ENCODE peak calls at places on chromosomes 13 and 19, in eight cellular contexts. One of them, this sample, is unnamed.

GRCh38 chr19:35757231-35757748 is 461 bp upstream of the HSPB6 start:
- DNase-seq in tibial nerve: peak; percentile 84
- DNase-seq in transverse colon: peak; percentile 74
- DNase-seq in stomach: peak; percentile 49
- DNase-seq in suprapubic skin: peak; percentile 90
- DNase-seq in endothelial cell of umbilical vein: peak; percentile 62
- DNase-seq in breast epithelium: peak; percentile 72
- DNase-seq in adrenal gland: peak; percentile 88
- DNase-seq in this sample: no peak

GRCh38 chr19:28020631-28021315 is 1192.2 kb downstream of the UQCRFS1 start:
- DNase-seq in tibial nerve: no peak
- DNase-seq in transverse colon: no peak
- DNase-seq in stomach: no peak
- DNase-seq in suprapubic skin: no peak
- DNase-seq in endothelial cell of umbilical vein: no peak
- DNase-seq in breast epithelium: no peak
- DNase-seq in adrenal gland: no peak
- DNase-seq in this sample: peak; percentile 72

GRCh38 chr19:23481043-23481442 is 85.8 kb upstream of the ZNF91 start:
- DNase-seq in tibial nerve: no peak
- DNase-seq in transverse colon: no peak
- DNase-seq in stomach: no peak
- DNase-seq in suprapubic skin: no peak
- DNase-seq in endothelial cell of umbilical vein: no peak
- DNase-seq in breast epithelium: no peak
- DNase-seq in adrenal gland: no peak
- DNase-seq in this sample: no peak

GRCh38 chr19:52527954-52528326 is 472 bp downstream of the ZNF808 start:
- DNase-seq in tibial nerve: no peak
- DNase-seq in transverse colon: peak; percentile 10
- DNase-seq in stomach: no peak
- DNase-seq in suprapubic skin: peak; percentile 60
- DNase-seq in endothelial cell of umbilical vein: no peak
- DNase-seq in breast epithelium: no peak
- DNase-seq in adrenal gland: peak; percentile 19
- DNase-seq in this sample: no peak

GRCh38 chr19:14019100-14019499 is 8.8 kb upstream of the RLN3 start:
- DNase-seq in tibial nerve: no peak
- DNase-seq in transverse colon: no peak
- DNase-seq in stomach: no peak
- DNase-seq in suprapubic skin: no peak
- DNase-seq in endothelial cell of umbilical vein: no peak
- DNase-seq in breast epithelium: no peak
- DNase-seq in adrenal gland: no peak
- DNase-seq in this sample: no peak

GRCh38 chr13:105573134-105573533 is 962.3 kb downstream of the EFNB2 start:
- DNase-seq in tibial nerve: no peak
- DNase-seq in transverse colon: no peak
- DNase-seq in stomach: no peak
- DNase-seq in suprapubic skin: no peak
- DNase-seq in endothelial cell of umbilical vein: peak; percentile 41
- DNase-seq in breast epithelium: no peak
- DNase-seq in adrenal gland: no peak
- DNase-seq in this sample: no peak

GRCh38 chr13:98794498-98794897 is 42.0 kb upstream of the SLC15A1 start:
- DNase-seq in tibial nerve: no peak
- DNase-seq in transverse colon: no peak
- DNase-seq in stomach: no peak
- DNase-seq in suprapubic skin: no peak
- DNase-seq in endothelial cell of umbilical vein: no peak
- DNase-seq in breast epithelium: no peak
- DNase-seq in adrenal gland: no peak
- DNase-seq in this sample: no peak

GRCh38 chr13:51801631-51802099 is 2.3 kb downstream of the DHRS12 start:
- DNase-seq in tibial nerve: peak; percentile 57
- DNase-seq in transverse colon: peak; percentile 87
- DNase-seq in stomach: peak; percentile 92
- DNase-seq in suprapubic skin: peak; percentile 87
- DNase-seq in endothelial cell of umbilical vein: peak; percentile 54
- DNase-seq in breast epithelium: peak; percentile 78
- DNase-seq in adrenal gland: peak; percentile 80
- DNase-seq in this sample: no peak

GRCh38 chr19:35027851-35028599 is 2.2 kb upstream of the SCN1B start:
- DNase-seq in tibial nerve: no peak
- DNase-seq in transverse colon: no peak
- DNase-seq in stomach: no peak
- DNase-seq in suprapubic skin: no peak
- DNase-seq in endothelial cell of umbilical vein: no peak
- DNase-seq in breast epithelium: no peak
- DNase-seq in adrenal gland: no peak
- DNase-seq in this sample: no peak

GRCh38 chr19:34269968-34270621 is 15.7 kb downstream of the GARRE1 start:
- DNase-seq in tibial nerve: peak; percentile 27
- DNase-seq in transverse colon: peak; percentile 51
- DNase-seq in stomach: peak; percentile 40
- DNase-seq in suprapubic skin: peak; percentile 74
- DNase-seq in endothelial cell of umbilical vein: peak; percentile 99
- DNase-seq in breast epithelium: peak; percentile 63
- DNase-seq in adrenal gland: peak; percentile 42
- DNase-seq in this sample: no peak

DNA sequence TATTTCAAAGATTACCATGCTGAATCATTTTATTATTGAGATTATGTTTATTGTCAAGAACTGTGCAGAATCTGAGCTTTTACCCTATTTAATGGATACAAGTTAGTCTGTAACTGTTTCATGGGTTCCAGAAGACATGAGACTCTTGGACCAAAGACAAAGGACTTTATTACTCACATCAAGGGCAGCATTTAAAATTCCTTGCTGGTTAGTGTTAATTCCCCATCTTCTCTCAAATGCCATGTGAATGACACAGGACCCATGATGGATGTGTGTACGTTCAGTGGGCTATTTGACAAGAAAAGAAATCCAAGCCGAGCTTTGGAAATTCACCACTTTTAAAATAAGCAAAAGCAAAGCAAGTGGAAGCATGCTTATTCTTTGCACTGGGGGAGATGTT is 139.9 kb downstream of the PCDH20 start:
- DNase-seq in tibial nerve: no peak
- DNase-seq in transverse colon: no peak
- DNase-seq in stomach: no peak
- DNase-seq in suprapubic skin: no peak
- DNase-seq in endothelial cell of umbilical vein: no peak
- DNase-seq in breast epithelium: no peak
- DNase-seq in adrenal gland: no peak
- DNase-seq in this sample: no peak
- TF ChIP-seq POLR2A in tibial nerve: no peak
- TF ChIP-seq POLR2A in transverse colon: no peak
- TF ChIP-seq POLR2A in stomach: no peak
- TF ChIP-seq POLR2A in suprapubic skin: no peak
- TF ChIP-seq POLR2A in endothelial cell of umbilical vein: no peak
- TF ChIP-seq POLR2A in breast epithelium: no peak
- TF ChIP-seq POLR2A in adrenal gland: no peak
- TF ChIP-seq POLR2A in this sample: no peak

GRCh38 chr13:104181526-104182231 is 1115.5 kb upstream of the SLC10A2 start:
- DNase-seq in tibial nerve: no peak
- DNase-seq in transverse colon: no peak
- DNase-seq in stomach: no peak
- DNase-seq in suprapubic skin: no peak
- DNase-seq in endothelial cell of umbilical vein: no peak
- DNase-seq in breast epithelium: no peak
- DNase-seq in adrenal gland: no peak
- DNase-seq in this sample: no peak
- H3K4me3 ChIP-seq in tibial nerve: no peak overlapping the region
- H3K4me3 ChIP-seq in transverse colon: no peak overlapping the region
- H3K4me3 ChIP-seq in stomach: no peak overlapping the region
- H3K4me3 ChIP-seq in suprapubic skin: no peak overlapping the region
- H3K4me3 ChIP-seq in endothelial cell of umbilical vein: no peak overlapping the region
- H3K4me3 ChIP-seq in breast epithelium: no peak overlapping the region
- H3K4me3 ChIP-seq in adrenal gland: no peak overlapping the region
- H3K4me3 ChIP-seq in this sample: no peak overlapping the region

GRCh38 chr19:46232938-46233621 is 3.5 kb downstream of the IGFL1 start:
- DNase-seq in tibial nerve: no peak
- DNase-seq in transverse colon: no peak
- DNase-seq in stomach: no peak
- DNase-seq in suprapubic skin: no peak
- DNase-seq in endothelial cell of umbilical vein: no peak
- DNase-seq in breast epithelium: no peak
- DNase-seq in adrenal gland: no peak
- DNase-seq in this sample: no peak
- TF ChIP-seq POLR2A in tibial nerve: no peak
- TF ChIP-seq POLR2A in transverse colon: no peak
- TF ChIP-seq POLR2A in stomach: no peak
- TF ChIP-seq POLR2A in suprapubic skin: no peak
- TF ChIP-seq POLR2A in endothelial cell of umbilical vein: no peak
- TF ChIP-seq POLR2A in breast epithelium: no peak
- TF ChIP-seq POLR2A in adrenal gland: no peak
- TF ChIP-seq POLR2A in this sample: no peak

GRCh38 chr13:80962173-80962572 is 621.2 kb upstream of the SPRY2 start:
- DNase-seq in tibial nerve: no peak
- DNase-seq in transverse colon: no peak
- DNase-seq in stomach: no peak
- DNase-seq in suprapubic skin: no peak
- DNase-seq in endothelial cell of umbilical vein: peak; percentile 77
- DNase-seq in breast epithelium: no peak
- DNase-seq in adrenal gland: no peak
- DNase-seq in this sample: no peak
- H3K4me3 ChIP-seq in tibial nerve: no peak overlapping the region
- H3K4me3 ChIP-seq in transverse colon: no peak overlapping the region
- H3K4me3 ChIP-seq in stomach: no peak overlapping the region
- H3K4me3 ChIP-seq in suprapubic skin: no peak overlapping the region
- H3K4me3 ChIP-seq in endothelial cell of umbilical vein: no peak overlapping the region
- H3K4me3 ChIP-seq in breast epithelium: no peak overlapping the region
- H3K4me3 ChIP-seq in adrenal gland: no peak overlapping the region
- H3K4me3 ChIP-seq in this sample: no peak overlapping the region

GRCh38 chr19:10870501-10870954 is 825 bp upstream of the CARM1 start:
- DNase-seq in tibial nerve: no peak
- DNase-seq in transverse colon: no peak
- DNase-seq in stomach: no peak
- DNase-seq in suprapubic skin: no peak
- DNase-seq in endothelial cell of umbilical vein: no peak
- DNase-seq in breast epithelium: no peak
- DNase-seq in adrenal gland: no peak
- DNase-seq in this sample: peak; percentile 91
- TF ChIP-seq POLR2A in tibial nerve: no peak
- TF ChIP-seq POLR2A in transverse colon: peak; percentile 14
- TF ChIP-seq POLR2A in stomach: no peak
- TF ChIP-seq POLR2A in suprapubic skin: no peak
- TF ChIP-seq POLR2A in endothelial cell of umbilical vein: peak; percentile 37
- TF ChIP-seq POLR2A in breast epithelium: no peak
- TF ChIP-seq POLR2A in adrenal gland: no peak
- TF ChIP-seq POLR2A in this sample: no peak

GRCh38 chr19:39506944-39507714 is 7.8 kb upstream of the SELENOV start:
- DNase-seq in tibial nerve: no peak
- DNase-seq in transverse colon: no peak
- DNase-seq in stomach: no peak
- DNase-seq in suprapubic skin: no peak
- DNase-seq in endothelial cell of umbilical vein: peak; percentile 69
- DNase-seq in breast epithelium: no peak
- DNase-seq in adrenal gland: no peak
- DNase-seq in this sample: no peak
- H3K4me3 ChIP-seq in tibial nerve: peak overlapping the region; percentile 41
- H3K4me3 ChIP-seq in transverse colon: peak overlapping the region; percentile 56
- H3K4me3 ChIP-seq in stomach: peak overlapping the region; percentile 50
- H3K4me3 ChIP-seq in suprapubic skin: peak overlapping the region; percentile 48
- H3K4me3 ChIP-seq in endothelial cell of umbilical vein: peak overlapping the region; percentile 45
- H3K4me3 ChIP-seq in breast epithelium: peak overlapping the region; percentile 70
- H3K4me3 ChIP-seq in adrenal gland: no peak overlapping the region
- H3K4me3 ChIP-seq in this sample: peak overlapping the region; percentile 40

GRCh38 chr19:51371186-51371690 is 1.2 kb downstream of the NKG7 start:
- DNase-seq in tibial nerve: no peak
- DNase-seq in transverse colon: no peak
- DNase-seq in stomach: no peak
- DNase-seq in suprapubic skin: no peak
- DNase-seq in endothelial cell of umbilical vein: no peak
- DNase-seq in breast epithelium: no peak
- DNase-seq in adrenal gland: no peak
- DNase-seq in this sample: no peak
- TF ChIP-seq POLR2A in tibial nerve: no peak
- TF ChIP-seq POLR2A in transverse colon: no peak
- TF ChIP-seq POLR2A in stomach: no peak
- TF ChIP-seq POLR2A in suprapubic skin: no peak
- TF ChIP-seq POLR2A in endothelial cell of umbilical vein: no peak
- TF ChIP-seq POLR2A in breast epithelium: no peak
- TF ChIP-seq POLR2A in adrenal gland: no peak
- TF ChIP-seq POLR2A in this sample: no peak

DNA sequence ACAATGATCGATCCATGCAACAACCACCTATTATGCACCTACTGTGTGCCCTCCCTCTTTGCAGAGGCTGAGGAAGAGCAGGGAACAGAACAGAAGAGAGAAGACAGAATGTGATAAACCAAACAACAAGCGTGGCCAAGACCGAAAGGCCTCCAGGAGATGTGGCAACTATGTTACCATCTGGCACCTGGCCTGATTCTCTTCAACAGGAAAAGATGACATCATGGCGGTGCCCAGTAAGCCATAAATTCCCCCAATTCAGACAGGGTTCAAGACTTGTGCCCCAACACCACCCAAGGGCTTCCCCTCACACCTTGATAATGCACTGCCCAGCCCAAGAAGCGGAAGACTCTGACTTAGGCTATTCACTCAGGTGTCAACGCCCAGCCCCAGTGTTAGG is 44.3 kb downstream of the SLC7A1 start:
- DNase-seq in tibial nerve: no peak
- DNase-seq in transverse colon: no peak
- DNase-seq in stomach: no peak
- DNase-seq in suprapubic skin: no peak
- DNase-seq in endothelial cell of umbilical vein: no peak
- DNase-seq in breast epithelium: no peak
- DNase-seq in adrenal gland: no peak
- DNase-seq in this sample: no peak
- H3K4me3 ChIP-seq in tibial nerve: no peak overlapping the region
- H3K4me3 ChIP-seq in transverse colon: no peak overlapping the region
- H3K4me3 ChIP-seq in stomach: no peak overlapping the region
- H3K4me3 ChIP-seq in suprapubic skin: no peak overlapping the region
- H3K4me3 ChIP-seq in endothelial cell of umbilical vein: no peak overlapping the region
- H3K4me3 ChIP-seq in breast epithelium: no peak overlapping the region
- H3K4me3 ChIP-seq in adrenal gland: no peak overlapping the region
- H3K4me3 ChIP-seq in this sample: no peak overlapping the region